ENCODE peak calls at places on chromosomes 1 and 21, in seven cellular contexts. C is ecto neural progenitor cell; R is progenitor cell of endocrine pancreas; U is cardiac muscle cell; D is non-pigmented ciliary epithelial cell; M is activated CD4-positive, alpha-beta T cell treated with anti-CD3 and anti-CD28 coated beads for 48 hours; P is stimulated activated CD8-positive, alpha-beta memory T cell treated with anti-CD3 and anti-CD28 coated beads, Interleukin-15, amount 100 ng/mL, for 4 hours. V is an unnamed sample.

GRCh38 chr1:244964112-244964971 is 100.0 kb upstream of the HNRNPU start:
- DNase-seq in C (no peak), R (no peak), U (peak; percentile 80), D (peak; percentile 61), M (peak; percentile 14), P (no peak), V (peak; percentile 40)

GRCh38 chr21:41501919-41502318 is 6.0 kb downstream of the TMPRSS2 start:
- DNase-seq in C (no peak), R (no peak), U (no peak), D (no peak), M (no peak), P (no peak), V (no peak)

GRCh38 chr1:200364121-200364759 is 45.6 kb downstream of the ZNF281 start:
- DNase-seq in C (no peak), R (no peak), U (peak; percentile 42), D (no peak), M (no peak), P (no peak), V (no peak)

GRCh38 chr1:34695580-34695979 is 59.3 kb upstream of the GJB5 start:
- DNase-seq in C (no peak), R (no peak), U (no peak), D (no peak), M (no peak), P (no peak), V (no peak)

GRCh38 chr21:44926364-44927101 is 5.8 kb upstream of the ITGB2 start:
- DNase-seq in C (no peak), R (no peak), U (peak; percentile 13), D (no peak), M (peak; percentile 59), P (no peak), V (peak; percentile 59)

GRCh38 chr1:1540015-1540816 is at the start of gene TMEM240:
- DNase-seq in C (peak; percentile 90), R (peak; percentile 49), U (peak; percentile 89), D (no peak), M (peak; percentile 74), P (no peak), V (peak; percentile 65)

GRCh38 chr1:39858315-39858714 is 25.0 kb downstream of the TRIT1 start:
- DNase-seq in C (no peak), R (no peak), U (no peak), D (no peak), M (no peak), P (no peak), V (no peak)

GRCh38 chr1:67572594-67573221 is 112.3 kb upstream of the GADD45A start:
- DNase-seq in C (no peak), R (no peak), U (no peak), D (no peak), M (no peak), P (no peak), V (no peak)

GRCh38 chr1:25797939-25798338 is 2.1 kb upstream of the SELENON start:
- DNase-seq in C (peak; percentile 75), R (no peak), U (no peak), D (no peak), M (peak; percentile 69), P (no peak), V (peak; percentile 66)

GRCh38 chr1:203361843-203362524 is 11.1 kb upstream of the FMOD start:
- DNase-seq in C (no peak), R (no peak), U (peak; percentile 78), D (no peak), M (no peak), P (no peak), V (no peak)

GRCh38 chr1:26302733-26303405 is 3.6 kb downstream of the UBXN11 start:
- DNase-seq in C (no peak), R (no peak), U (peak; percentile 79), D (no peak), M (no peak), P (no peak), V (no peak)

GRCh38 chr1:164718821-164719220 is 159.8 kb downstream of the PBX1 start:
- DNase-seq in C (no peak), R (no peak), U (peak; percentile 64), D (no peak), M (no peak), P (no peak), V (no peak)

GRCh38 chr1:85502625-85503083 is 37.7 kb upstream of the DDAH1 start:
- DNase-seq in C (peak; percentile 58), R (no peak), U (peak; percentile 89), D (no peak), M (no peak), P (no peak), V (no peak)